ENCODE peak calls at places on chromosomes 4 and X, in ten cellular contexts. One of them, this sample, is unnamed.

GRCh38 chrX:124328765-124329164 is 3.7 kb upstream of the TEX13D start:
- DNase-seq in ELR: peak
- DNase-seq in GM04504: no peak
- DNase-seq in AG10803: peak
- DNase-seq in M059J: peak
- DNase-seq in AG20443: peak
- DNase-seq in HepG2: no peak
- DNase-seq in activated CD4-positive, alpha-beta T cell treated with anti-CD3 and anti-CD28 coated beads, Interleukin-2, amount 10 ng/mL, durations not matched to agents 7 days and 5 days: no peak
- DNase-seq in pons: no peak
- DNase-seq in NCI-H2171 treated with DMSO at 0.1 percent for 48 hours: no peak
- DNase-seq in this sample: no peak

GRCh38 chr4:81404294-81404693 is 67.4 kb downstream of the RASGEF1B start:
- DNase-seq in ELR: no peak
- DNase-seq in GM04504: no peak
- DNase-seq in AG10803: no peak
- DNase-seq in M059J: no peak
- DNase-seq in AG20443: peak
- DNase-seq in HepG2: no peak
- DNase-seq in activated CD4-positive, alpha-beta T cell treated with anti-CD3 and anti-CD28 coated beads, Interleukin-2, amount 10 ng/mL, durations not matched to agents 7 days and 5 days: no peak
- DNase-seq in pons: no peak
- DNase-seq in NCI-H2171 treated with DMSO at 0.1 percent for 48 hours: no peak
- DNase-seq in this sample: no peak

GRCh38 chrX:96906741-96907140 is 23.0 kb downstream of the RPA4 start:
- DNase-seq in ELR: no peak
- DNase-seq in GM04504: no peak
- DNase-seq in AG10803: no peak
- DNase-seq in M059J: no peak
- DNase-seq in AG20443: no peak
- DNase-seq in HepG2: no peak
- DNase-seq in activated CD4-positive, alpha-beta T cell treated with anti-CD3 and anti-CD28 coated beads, Interleukin-2, amount 10 ng/mL, durations not matched to agents 7 days and 5 days: no peak
- DNase-seq in pons: no peak
- DNase-seq in NCI-H2171 treated with DMSO at 0.1 percent for 48 hours: no peak
- DNase-seq in this sample: no peak

GRCh38 chr4:2359591-2360390 is 58.7 kb downstream of the ZFYVE28 start:
- DNase-seq in ELR: no peak
- DNase-seq in GM04504: no peak
- DNase-seq in AG10803: no peak
- DNase-seq in M059J: no peak
- DNase-seq in AG20443: no peak
- DNase-seq in HepG2: no peak
- DNase-seq in activated CD4-positive, alpha-beta T cell treated with anti-CD3 and anti-CD28 coated beads, Interleukin-2, amount 10 ng/mL, durations not matched to agents 7 days and 5 days: no peak
- DNase-seq in pons: no peak
- DNase-seq in NCI-H2171 treated with DMSO at 0.1 percent for 48 hours: no peak
- DNase-seq in this sample: no peak

GRCh38 chr4:35175894-35176293 is 1068.4 kb downstream of the ARAP2 start:
- DNase-seq in ELR: no peak
- DNase-seq in GM04504: no peak
- DNase-seq in AG10803: no peak
- DNase-seq in M059J: no peak
- DNase-seq in AG20443: no peak
- DNase-seq in HepG2: no peak
- DNase-seq in activated CD4-positive, alpha-beta T cell treated with anti-CD3 and anti-CD28 coated beads, Interleukin-2, amount 10 ng/mL, durations not matched to agents 7 days and 5 days: no peak
- DNase-seq in pons: no peak
- DNase-seq in NCI-H2171 treated with DMSO at 0.1 percent for 48 hours: no peak
- DNase-seq in this sample: no peak

GRCh38 chr4:113106076-113106475 is 56.6 kb downstream of the ANK2 start:
- DNase-seq in ELR: peak
- DNase-seq in GM04504: peak
- DNase-seq in AG10803: peak
- DNase-seq in M059J: peak
- DNase-seq in AG20443: peak
- DNase-seq in HepG2: peak
- DNase-seq in activated CD4-positive, alpha-beta T cell treated with anti-CD3 and anti-CD28 coated beads, Interleukin-2, amount 10 ng/mL, durations not matched to agents 7 days and 5 days: no peak
- DNase-seq in pons: peak
- DNase-seq in NCI-H2171 treated with DMSO at 0.1 percent for 48 hours: peak
- DNase-seq in this sample: peak

GRCh38 chr4:1982124-1983052 is 26.4 kb downstream of the NELFA start:
- DNase-seq in ELR: no peak
- DNase-seq in GM04504: no peak
- DNase-seq in AG10803: no peak
- DNase-seq in M059J: no peak
- DNase-seq in AG20443: no peak
- DNase-seq in HepG2: no peak
- DNase-seq in activated CD4-positive, alpha-beta T cell treated with anti-CD3 and anti-CD28 coated beads, Interleukin-2, amount 10 ng/mL, durations not matched to agents 7 days and 5 days: no peak
- DNase-seq in pons: no peak
- DNase-seq in NCI-H2171 treated with DMSO at 0.1 percent for 48 hours: no peak
- DNase-seq in this sample: no peak

GRCh38 chrX:80335062-80335830 is 85.0 kb upstream of the TENT5D start:
- DNase-seq in ELR: no peak
- DNase-seq in GM04504: no peak
- DNase-seq in AG10803: peak
- DNase-seq in M059J: peak
- DNase-seq in AG20443: peak
- DNase-seq in HepG2: no peak
- DNase-seq in activated CD4-positive, alpha-beta T cell treated with anti-CD3 and anti-CD28 coated beads, Interleukin-2, amount 10 ng/mL, durations not matched to agents 7 days and 5 days: peak
- DNase-seq in pons: no peak
- DNase-seq in NCI-H2171 treated with DMSO at 0.1 percent for 48 hours: peak
- DNase-seq in this sample: no peak

GRCh38 chr4:80070880-80071620 is 2.0 kb downstream of the ANTXR2 start:
- DNase-seq in ELR: no peak
- DNase-seq in GM04504: no peak
- DNase-seq in AG10803: peak
- DNase-seq in M059J: no peak
- DNase-seq in AG20443: peak
- DNase-seq in HepG2: peak
- DNase-seq in activated CD4-positive, alpha-beta T cell treated with anti-CD3 and anti-CD28 coated beads, Interleukin-2, amount 10 ng/mL, durations not matched to agents 7 days and 5 days: no peak
- DNase-seq in pons: no peak
- DNase-seq in NCI-H2171 treated with DMSO at 0.1 percent for 48 hours: no peak
- DNase-seq in this sample: no peak

GRCh38 chrX:13078739-13079444 is 34.5 kb upstream of the FAM9C start:
- DNase-seq in ELR: peak
- DNase-seq in GM04504: peak
- DNase-seq in AG10803: peak
- DNase-seq in M059J: peak
- DNase-seq in AG20443: peak
- DNase-seq in HepG2: no peak
- DNase-seq in activated CD4-positive, alpha-beta T cell treated with anti-CD3 and anti-CD28 coated beads, Interleukin-2, amount 10 ng/mL, durations not matched to agents 7 days and 5 days: peak
- DNase-seq in pons: no peak
- DNase-seq in NCI-H2171 treated with DMSO at 0.1 percent for 48 hours: no peak
- DNase-seq in this sample: peak

GRCh38 chrX:40095588-40096394 is 2.0 kb downstream of the BCOR start:
- DNase-seq in ELR: peak
- DNase-seq in GM04504: no peak
- DNase-seq in AG10803: no peak
- DNase-seq in M059J: peak
- DNase-seq in AG20443: peak
- DNase-seq in HepG2: no peak
- DNase-seq in activated CD4-positive, alpha-beta T cell treated with anti-CD3 and anti-CD28 coated beads, Interleukin-2, amount 10 ng/mL, durations not matched to agents 7 days and 5 days: peak
- DNase-seq in pons: peak
- DNase-seq in NCI-H2171 treated with DMSO at 0.1 percent for 48 hours: no peak
- DNase-seq in this sample: no peak

GRCh38 chr4:111404673-111405072 is 740.6 kb upstream of the FAM241A start:
- DNase-seq in ELR: no peak
- DNase-seq in GM04504: no peak
- DNase-seq in AG10803: peak
- DNase-seq in M059J: no peak
- DNase-seq in AG20443: no peak
- DNase-seq in HepG2: no peak
- DNase-seq in activated CD4-positive, alpha-beta T cell treated with anti-CD3 and anti-CD28 coated beads, Interleukin-2, amount 10 ng/mL, durations not matched to agents 7 days and 5 days: no peak
- DNase-seq in pons: no peak
- DNase-seq in NCI-H2171 treated with DMSO at 0.1 percent for 48 hours: no peak
- DNase-seq in this sample: no peak

GRCh38 chr4:150943831-150944230 is 71.3 kb downstream of the LRBA start:
- DNase-seq in ELR: no peak
- DNase-seq in GM04504: no peak
- DNase-seq in AG10803: no peak
- DNase-seq in M059J: no peak
- DNase-seq in AG20443: no peak
- DNase-seq in HepG2: no peak
- DNase-seq in activated CD4-positive, alpha-beta T cell treated with anti-CD3 and anti-CD28 coated beads, Interleukin-2, amount 10 ng/mL, durations not matched to agents 7 days and 5 days: no peak
- DNase-seq in pons: no peak
- DNase-seq in NCI-H2171 treated with DMSO at 0.1 percent for 48 hours: no peak
- DNase-seq in this sample: no peak

GRCh38 chr4:169005453-169006099 is 4.5 kb downstream of the CBR4 start:
- DNase-seq in ELR: peak
- DNase-seq in GM04504: no peak
- DNase-seq in AG10803: peak
- DNase-seq in M059J: no peak
- DNase-seq in AG20443: no peak
- DNase-seq in HepG2: peak
- DNase-seq in activated CD4-positive, alpha-beta T cell treated with anti-CD3 and anti-CD28 coated beads, Interleukin-2, amount 10 ng/mL, durations not matched to agents 7 days and 5 days: no peak
- DNase-seq in pons: no peak
- DNase-seq in NCI-H2171 treated with DMSO at 0.1 percent for 48 hours: peak
- DNase-seq in this sample: peak

GRCh38 chr4:76589872-76590846 is 155.1 kb downstream of the SHROOM3 start:
- DNase-seq in ELR: peak
- DNase-seq in GM04504: peak
- DNase-seq in AG10803: peak
- DNase-seq in M059J: peak
- DNase-seq in AG20443: peak
- DNase-seq in HepG2: peak
- DNase-seq in activated CD4-positive, alpha-beta T cell treated with anti-CD3 and anti-CD28 coated beads, Interleukin-2, amount 10 ng/mL, durations not matched to agents 7 days and 5 days: no peak
- DNase-seq in pons: no peak
- DNase-seq in NCI-H2171 treated with DMSO at 0.1 percent for 48 hours: no peak
- DNase-seq in this sample: peak

This sample was measured in HFFc6.